ENCODE peak calls at places on chromosomes 4 and X, in four cellular contexts. V is HL-60, P is GM12878, Z is K562. S is an unnamed sample.

GRCh38 chr4:141599853-141600252 is 36.5 kb upstream of the IL15 start:
- DNase-seq in V (no peak), P (no peak), Z (no peak), S (no peak)

GRCh38 chrX:150762258-150762867 is 69.2 kb downstream of the MTMR1 start:
- DNase-seq in V (no peak), P (no peak), Z (no peak), S (no peak)

GRCh38 chr4:89336818-89337395 is 29.3 kb upstream of the GPRIN3 start:
- DNase-seq in V (no peak), P (no peak), Z (no peak), S (no peak)

GRCh38 chrX:51144828-51145442 is 187.7 kb upstream of the NUDT10 start:
- DNase-seq in V (no peak), P (peak), Z (peak), S (no peak)

GRCh38 chr4:158991534-158992155 is 111.2 kb upstream of the RAPGEF2 start:
- DNase-seq in V (no peak), P (no peak), Z (no peak), S (no peak)

GRCh38 chr4:4659871-4660651 is 118.2 kb upstream of the STX18 start:
- DNase-seq in V (peak), P (no peak), Z (peak), S (no peak)

GRCh38 chrX:76183289-76184057 is 10.6 kb downstream of the PBDC1 start:
- DNase-seq in V (no peak), P (no peak), Z (no peak), S (no peak)

GRCh38 chr4:683982-684571 is 4.9 kb downstream of the SLC49A3 start:
- DNase-seq in V (no peak), P (no peak), Z (peak), S (no peak)

GRCh38 chr4:112277220-112277619 is 8.5 kb downstream of the TIFA start:
- DNase-seq in V (no peak), P (no peak), Z (no peak), S (no peak)

GRCh38 chr4:60913026-60913425 is 287.1 kb upstream of the ADGRL3 start:
- DNase-seq in V (no peak), P (no peak), Z (no peak), S (no peak)

GRCh38 chr4:101022151-101023024 is 324.9 kb downstream of the PPP3CA start:
- DNase-seq in V (no peak), P (no peak), Z (no peak), S (no peak)

GRCh38 chrX:14673764-14674163 is 144.4 kb downstream of the GLRA2 start:
- DNase-seq in V (no peak), P (peak), Z (peak), S (peak)

GRCh38 chr4:142961866-142962265 is 115.8 kb upstream of the INPP4B start:
- DNase-seq in V (peak), P (no peak), Z (no peak), S (no peak)

GRCh38 chr4:142960134-142960533 is 114.0 kb upstream of the INPP4B start:
- DNase-seq in V (peak), P (no peak), Z (no peak), S (no peak)

GRCh38 chr4:142960867-142961644 is 115.0 kb upstream of the INPP4B start:
- DNase-seq in V (no peak), P (no peak), Z (no peak), S (no peak)

GRCh38 chr4:142955501-142955900 is 109.4 kb upstream of the INPP4B start:
- DNase-seq in V (no peak), P (no peak), Z (no peak), S (no peak)

GRCh38 chr4:142959156-142959555 is 113.1 kb upstream of the INPP4B start:
- DNase-seq in V (peak), P (no peak), Z (no peak), S (no peak)
- TF ChIP-seq SPI1 in V (no peak), P (no peak), Z (no peak), S (no peak)

DNA sequence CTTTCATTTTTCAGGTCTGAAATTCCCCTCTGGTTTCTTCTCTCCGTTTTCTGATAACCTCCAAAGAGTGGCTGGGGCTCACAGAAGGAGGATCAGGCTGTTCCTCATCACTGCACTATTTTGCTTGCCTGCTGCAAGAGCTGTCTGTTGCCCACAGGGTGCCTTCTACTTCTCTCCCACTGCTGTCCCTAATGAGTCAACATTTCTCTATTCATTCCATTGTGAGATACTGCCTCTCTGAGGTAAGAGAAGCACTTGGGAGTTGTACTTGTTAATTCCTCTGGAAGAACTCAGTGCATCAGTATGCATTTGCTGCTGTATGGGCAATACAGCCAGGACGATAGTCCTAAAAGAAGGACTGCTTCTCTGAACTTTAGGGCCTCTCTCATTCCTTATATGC is 34.8 kb downstream of the CT47B1 start:
- DNase-seq in V (no peak), P (no peak), Z (no peak), S (no peak)
- TF ChIP-seq SPI1 in V (no peak), P (no peak), Z (no peak), S (no peak)

GRCh38 chr4:139875456-139875855 is 209.8 kb downstream of the MGST2 start:
- DNase-seq in V (no peak), P (no peak), Z (no peak), S (no peak)

GRCh38 chr4:139872274-139872673 is 206.7 kb downstream of the MGST2 start:
- DNase-seq in V (peak), P (no peak), Z (no peak), S (no peak)

GRCh38 chr4:139878050-139878449 is 212.4 kb downstream of the MGST2 start:
- DNase-seq in V (no peak), P (no peak), Z (peak), S (no peak)

GRCh38 chr4:139873111-139873866 is 207.7 kb downstream of the MGST2 start:
- DNase-seq in V (peak), P (no peak), Z (no peak), S (no peak)

DNA sequence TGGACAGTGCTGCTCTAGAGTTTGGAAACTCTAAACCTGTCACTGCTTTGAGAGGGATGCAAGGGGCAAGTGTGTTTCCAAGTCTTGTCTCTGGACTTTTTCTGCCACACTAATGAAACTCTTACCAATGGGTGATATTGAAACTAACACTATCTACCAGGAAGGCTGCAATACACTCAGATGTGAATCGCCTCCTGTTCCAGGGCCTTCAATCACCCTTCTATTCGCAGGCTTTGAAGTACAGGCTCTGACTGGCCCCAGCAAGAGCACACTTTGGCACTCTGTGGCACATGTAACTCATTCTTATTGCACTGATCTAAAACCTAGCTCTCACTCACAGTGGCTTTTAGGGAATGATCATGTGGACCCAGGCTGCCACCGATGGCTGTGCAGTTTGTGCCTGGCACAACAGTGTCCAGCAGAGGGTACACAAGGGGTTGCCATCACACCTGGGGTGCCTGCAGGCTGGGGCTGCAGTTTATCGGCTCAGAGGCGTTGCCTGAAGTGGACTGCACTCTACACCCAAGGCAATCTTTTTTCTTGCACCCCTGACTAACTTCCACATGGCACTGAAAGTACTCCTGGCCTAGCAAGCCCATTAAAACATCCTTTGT is 210.8 kb downstream of the MGST2 start:
- DNase-seq in V (no peak), P (no peak), Z (no peak), S (no peak)
- TF ChIP-seq SPI1 in V (no peak), P (no peak), Z (no peak), S (no peak)

DNA sequence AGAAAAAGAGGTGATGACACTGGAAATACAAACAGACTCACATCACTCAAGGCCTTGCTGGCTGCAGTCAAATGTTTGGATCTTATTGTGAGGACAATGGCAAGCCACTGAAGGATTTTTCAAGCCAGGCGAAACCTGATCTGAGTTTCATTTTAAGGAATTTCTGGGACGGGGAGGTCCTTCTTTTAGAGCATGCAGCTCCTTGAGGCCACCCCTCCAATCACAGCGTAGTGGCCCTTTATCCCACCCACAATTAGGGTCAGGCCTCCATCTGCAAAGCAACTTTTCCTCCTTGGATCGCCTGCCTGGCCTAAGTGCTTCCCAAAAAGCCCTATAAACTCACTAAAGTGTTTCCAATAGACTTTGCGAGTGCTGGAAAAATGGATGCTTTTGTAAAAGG is 115.5 kb downstream of the EFHC2 start:
- DNase-seq in V (no peak), P (no peak), Z (no peak), S (no peak)
- TF ChIP-seq SPI1 in V (no peak), P (no peak), Z (no peak), S (no peak)

DNA sequence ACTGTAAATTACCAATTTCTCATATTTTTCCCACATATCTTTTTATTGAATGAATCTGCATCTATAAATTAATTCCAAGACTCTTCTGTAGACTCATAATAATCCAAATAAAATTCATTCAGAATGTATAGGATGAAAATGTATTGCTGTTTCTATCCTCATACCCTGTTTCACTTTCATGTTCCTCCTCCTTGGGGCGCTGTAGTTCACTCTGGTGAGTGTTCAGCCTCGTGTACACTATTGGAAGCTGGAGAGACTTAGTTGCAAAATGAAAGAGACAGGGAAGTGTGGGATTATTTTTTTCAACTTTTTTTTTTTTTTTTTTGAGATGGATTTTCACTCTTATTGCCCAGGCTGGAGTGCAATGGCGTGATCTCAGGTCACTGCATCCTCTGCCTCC is 296.1 kb downstream of the TLL1 start:
- DNase-seq in V (no peak), P (no peak), Z (no peak), S (no peak)
- TF ChIP-seq SPI1 in V (no peak), P (no peak), Z (no peak), S (no peak)

GRCh38 chr4:2457481-2458295 is 11.2 kb upstream of the RNF4 start:
- DNase-seq in V (no peak), P (no peak), Z (no peak), S (no peak)
- TF ChIP-seq SPI1 in V (no peak), P (no peak), Z (no peak), S (no peak)

GRCh38 chr4:134216436-134216835 is 14.8 kb upstream of the PABPC4L start:
- DNase-seq in V (no peak), P (no peak), Z (no peak), S (no peak)
- TF ChIP-seq SPI1 in V (no peak), P (no peak), Z (no peak), S (no peak)